ENCODE peak calls at places on chromosomes 6 and 20, in eight cellular contexts. A is HFF-Myc, E is bronchial epithelial cell, Z is Panc1, F is Peyer's patch, D is RWPE2, G is WTC11, L is IMR-90. J is an unnamed sample.

GRCh38 chr6:21800948-21801438 is 207.4 kb downstream of the SOX4 start:
- DNase-seq in A (no peak), E (peak), Z (peak), F (no peak), D (no peak), G (no peak), L (peak), J (no peak)

GRCh38 chr6:122114733-122115132 is 284.7 kb upstream of the HSF2 start:
- DNase-seq in A (no peak), E (no peak), Z (no peak), F (no peak), D (no peak), G (no peak), L (peak), J (no peak)

GRCh38 chr6:149331043-149331807 is 13.7 kb downstream of the TAB2 start:
- DNase-seq in A (no peak), E (peak), Z (no peak), F (no peak), D (no peak), G (no peak), L (peak), J (no peak)

GRCh38 chr20:34945315-34946077 is 10.1 kb downstream of the GSS start:
- DNase-seq in A (no peak), E (peak), Z (no peak), F (peak), D (no peak), G (no peak), L (no peak), J (no peak)

GRCh38 chr6:148491638-148492210 is 149.1 kb downstream of the SASH1 start:
- DNase-seq in A (no peak), E (no peak), Z (no peak), F (no peak), D (no peak), G (no peak), L (peak), J (no peak)

GRCh38 chr6:96826865-96827264 is 10.4 kb downstream of the GPR63 start:
- DNase-seq in A (no peak), E (no peak), Z (no peak), F (no peak), D (no peak), G (no peak), L (no peak), J (no peak)

GRCh38 chr6:109389650-109390274 is 7.5 kb upstream of the CD164 start:
- DNase-seq in A (no peak), E (peak), Z (no peak), F (no peak), D (no peak), G (no peak), L (peak), J (no peak)

GRCh38 chr6:109441069-109441816 is 719 bp downstream of the SMPD2 start:
- DNase-seq in A (no peak), E (peak), Z (no peak), F (peak), D (no peak), G (peak), L (peak), J (no peak)

GRCh38 chr6:130293800-130294199 is 71.0 kb upstream of the SAMD3 start:
- DNase-seq in A (peak), E (peak), Z (peak), F (no peak), D (no peak), G (peak), L (peak), J (no peak)

GRCh38 chr6:150417899-150418824 is 49.4 kb downstream of the IYD start:
- DNase-seq in A (peak), E (peak), Z (peak), F (peak), D (no peak), G (no peak), L (peak), J (no peak)

GRCh38 chr6:148471624-148472494 is 129.2 kb downstream of the SASH1 start:
- DNase-seq in A (no peak), E (no peak), Z (no peak), F (no peak), D (no peak), G (no peak), L (peak), J (no peak)

GRCh38 chr6:44078795-44079671 is 48.2 kb downstream of the MRPL14 start:
- DNase-seq in A (no peak), E (peak), Z (no peak), F (peak), D (no peak), G (peak), L (peak), J (peak)

GRCh38 chr6:44926556-44926955 is 401.6 kb upstream of the RUNX2 start:
- DNase-seq in A (no peak), E (peak), Z (no peak), F (no peak), D (no peak), G (no peak), L (peak), J (no peak)

GRCh38 chr20:61528591-61528990 is 276.5 kb downstream of the CDH4 start:
- DNase-seq in A (no peak), E (no peak), Z (no peak), F (no peak), D (peak), G (no peak), L (no peak), J (no peak)

GRCh38 chr6:40788661-40789111 is 201.5 kb upstream of the LRFN2 start:
- DNase-seq in A (no peak), E (no peak), Z (no peak), F (no peak), D (no peak), G (no peak), L (no peak), J (no peak)

GRCh38 chr20:219290-220115 is 7.6 kb upstream of the DEFB129 start:
- DNase-seq in A (no peak), E (peak), Z (peak), F (no peak), D (no peak), G (no peak), L (peak), J (no peak)

GRCh38 chr6:35810831-35811698 is 5.9 kb downstream of the LHFPL5 start:
- DNase-seq in A (peak), E (peak), Z (peak), F (no peak), D (no peak), G (no peak), L (peak), J (no peak)

GRCh38 chr6:81937296-81937937 is 184.9 kb upstream of the TENT5A start:
- DNase-seq in A (peak), E (peak), Z (no peak), F (no peak), D (no peak), G (no peak), L (peak), J (no peak)

GRCh38 chr6:15401769-15402250 is 155.9 kb downstream of the JARID2 start:
- DNase-seq in A (no peak), E (no peak), Z (no peak), F (no peak), D (no peak), G (no peak), L (no peak), J (no peak)

GRCh38 chr6:55014321-55015088 is 159.8 kb upstream of the HCRTR2 start:
- DNase-seq in A (no peak), E (peak), Z (peak), F (no peak), D (no peak), G (no peak), L (peak), J (no peak)

GRCh38 chr20:23358923-23359572 is 2.9 kb upstream of the GZF1 start:
- DNase-seq in A (no peak), E (no peak), Z (no peak), F (no peak), D (no peak), G (no peak), L (no peak), J (no peak)

GRCh38 chr6:26048590-26048989 is 38.6 kb upstream of the HFE start:
- DNase-seq in A (no peak), E (no peak), Z (no peak), F (no peak), D (no peak), G (no peak), L (no peak), J (no peak)

GRCh38 chr6:20686142-20686541 is 151.9 kb downstream of the CDKAL1 start:
- DNase-seq in A (no peak), E (no peak), Z (no peak), F (no peak), D (no peak), G (peak), L (no peak), J (no peak)

GRCh38 chr20:5688431-5688972 is 61.7 kb upstream of the SHLD1 start:
- DNase-seq in A (no peak), E (no peak), Z (no peak), F (no peak), D (no peak), G (no peak), L (no peak), J (peak)

GRCh38 chr6:2988426-2989331 is 11.0 kb upstream of the NQO2 start:
- DNase-seq in A (peak), E (peak), Z (peak), F (peak), D (peak), G (peak), L (peak), J (peak)

GRCh38 chr6:110816677-110817076 is 1.4 kb upstream of the CDK19 start:
- DNase-seq in A (no peak), E (no peak), Z (no peak), F (no peak), D (no peak), G (no peak), L (no peak), J (no peak)

GRCh38 chr6:156828280-156828703 is 51.1 kb downstream of the ARID1B start:
- DNase-seq in A (peak), E (peak), Z (peak), F (no peak), D (no peak), G (no peak), L (peak), J (no peak)

GRCh38 chr6:28587746-28588075 is 62.0 kb downstream of the GPX5 start:
- DNase-seq in A (no peak), E (no peak), Z (no peak), F (no peak), D (no peak), G (no peak), L (no peak), J (no peak)

GRCh38 chr6:89035252-89036106 is 45.1 kb upstream of the PNRC1 start:
- DNase-seq in A (peak), E (peak), Z (peak), F (peak), D (peak), G (no peak), L (peak), J (peak)

GRCh38 chr20:46060301-46060881 is 29.4 kb downstream of the NCOA5 start:
- DNase-seq in A (no peak), E (no peak), Z (no peak), F (no peak), D (no peak), G (no peak), L (no peak), J (no peak)

GRCh38 chr6:157314705-157315321 is 8.5 kb downstream of the TMEM242 start:
- DNase-seq in A (peak), E (peak), Z (peak), F (no peak), D (no peak), G (no peak), L (peak), J (no peak)

GRCh38 chr6:44696099-44696498 is 308.6 kb downstream of the CDC5L start:
- DNase-seq in A (no peak), E (no peak), Z (no peak), F (no peak), D (no peak), G (no peak), L (peak), J (no peak)

GRCh38 chr6:25050356-25050755 is 114.6 kb upstream of the RIPOR2 start:
- DNase-seq in A (peak), E (peak), Z (no peak), F (peak), D (no peak), G (no peak), L (peak), J (peak)

GRCh38 chr6:132259070-132259469 is 142.2 kb downstream of the MOXD1 start:
- DNase-seq in A (peak), E (peak), Z (peak), F (no peak), D (no peak), G (no peak), L (peak), J (no peak)

GRCh38 chr6:127879685-127880084 is 21.2 kb downstream of the THEMIS start:
- DNase-seq in A (no peak), E (no peak), Z (no peak), F (no peak), D (peak), G (peak), L (peak), J (no peak)

GRCh38 chr6:9295641-9296040 is 860.3 kb upstream of the SLC35B3 start:
- DNase-seq in A (no peak), E (no peak), Z (no peak), F (no peak), D (no peak), G (no peak), L (no peak), J (no peak)

GRCh38 chr20:18983796-18984195 is 170.2 kb downstream of the SCP2D1 start:
- DNase-seq in A (no peak), E (peak), Z (no peak), F (no peak), D (no peak), G (no peak), L (no peak), J (no peak)

GRCh38 chr20:51930775-51931174 is 128.5 kb upstream of the SALL4 start:
- DNase-seq in A (peak), E (peak), Z (peak), F (no peak), D (no peak), G (no peak), L (peak), J (no peak)

GRCh38 chr6:17606606-17607005 is 6.5 kb downstream of the FAM8A1 start:
- DNase-seq in A (no peak), E (no peak), Z (no peak), F (no peak), D (no peak), G (no peak), L (no peak), J (no peak)

GRCh38 chr6:161722394-161722793 is 448.5 kb upstream of the AGPAT4 start:
- DNase-seq in A (no peak), E (no peak), Z (no peak), F (no peak), D (no peak), G (no peak), L (no peak), J (no peak)
- TF ChIP-seq CTCF in A (no peak), E (no peak), Z (no peak), F (no peak), D (no peak), G (no peak), L (no peak), J (no peak)

GRCh38 chr20:40265872-40266533 is 423.0 kb downstream of the MAFB start:
- DNase-seq in A (no peak), E (peak), Z (no peak), F (peak), D (no peak), G (peak), L (no peak), J (no peak)
- TF ChIP-seq CTCF in A (peak), E (peak), Z (peak), F (peak), D (peak), G (no peak), L (peak), J (peak)

DNA sequence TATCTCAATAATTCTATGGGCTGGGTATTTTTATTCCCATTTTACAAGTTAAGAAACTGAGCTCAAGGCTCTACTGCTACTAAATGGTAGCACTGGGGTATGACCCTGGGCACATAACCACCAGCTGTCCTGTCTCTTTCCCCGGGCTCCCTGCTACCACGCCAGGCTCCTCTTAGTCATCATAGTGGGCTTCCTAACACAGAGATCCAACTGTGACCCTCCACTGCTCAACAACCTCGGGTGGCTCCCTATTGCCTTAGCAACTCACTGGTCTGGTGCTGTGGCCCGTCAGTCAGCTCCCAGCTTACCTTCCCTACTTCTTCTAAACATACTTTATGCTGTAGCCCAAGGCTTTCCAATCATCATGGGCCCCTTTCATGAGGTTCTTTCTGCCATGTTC is 4.5 kb downstream of the KIAA1755 start:
- DNase-seq in A (no peak), E (no peak), Z (no peak), F (no peak), D (peak), G (no peak), L (no peak), J (no peak)
- TF ChIP-seq CTCF in A (no peak), E (no peak), Z (no peak), F (no peak), D (no peak), G (no peak), L (no peak), J (no peak)

DNA sequence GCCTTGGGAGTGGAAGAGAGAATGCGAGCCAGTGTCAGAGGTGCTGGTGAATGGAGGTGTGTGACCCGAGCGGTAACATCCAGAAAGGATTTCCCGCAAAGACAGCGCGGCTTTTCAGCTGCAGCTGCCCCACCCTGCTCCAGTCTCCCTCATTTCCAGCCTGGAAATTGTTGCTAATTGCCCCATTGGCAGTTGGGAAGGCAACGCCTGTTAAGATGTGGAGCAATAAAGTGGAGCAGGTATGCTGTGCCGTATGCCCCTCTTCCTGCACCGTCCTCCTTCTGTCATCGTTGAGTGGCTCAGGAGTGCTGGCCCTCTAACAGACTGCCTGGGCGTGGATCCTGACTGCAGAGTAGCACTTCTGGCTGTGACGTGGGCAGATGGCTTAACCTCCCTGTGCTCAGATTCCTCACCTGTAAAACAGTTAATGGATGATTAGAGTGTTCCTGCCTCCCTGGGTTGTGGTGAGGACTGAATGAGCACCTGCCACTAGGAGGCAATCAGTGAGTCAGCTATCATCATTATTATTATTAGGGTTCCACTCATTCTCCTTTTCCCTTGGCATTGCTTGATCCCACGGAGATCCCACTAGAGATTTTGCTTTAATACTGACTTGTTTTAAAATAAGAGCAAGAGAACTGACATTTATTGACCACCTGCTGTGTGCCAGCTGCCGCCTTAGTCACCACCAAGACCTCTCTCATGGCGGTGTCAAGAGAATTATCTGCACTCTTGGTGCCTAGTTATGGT is 11.7 kb downstream of the ARFGEF2 start:
- DNase-seq in A (no peak), E (no peak), Z (no peak), F (peak), D (no peak), G (no peak), L (no peak), J (no peak)
- TF ChIP-seq CTCF in A (no peak), E (no peak), Z (no peak), F (peak), D (no peak), G (no peak), L (no peak), J (no peak)

DNA sequence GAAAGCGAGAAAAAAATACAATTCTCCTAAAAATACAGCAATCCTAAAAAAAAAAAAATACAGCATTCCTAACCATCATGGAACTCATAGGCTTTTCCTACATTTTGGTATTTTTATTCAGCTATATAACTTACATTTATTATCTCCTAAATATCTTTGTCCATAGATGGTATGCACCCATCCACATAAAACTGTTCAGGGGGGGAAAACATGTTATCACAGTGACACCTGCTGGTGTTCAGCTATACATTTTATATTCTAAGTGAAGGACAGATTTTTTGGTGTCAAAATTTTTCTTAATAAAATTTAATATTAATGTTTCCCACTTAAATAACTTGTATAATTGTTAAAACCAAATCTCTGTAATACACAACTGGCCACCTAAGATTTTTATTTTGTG is 58.0 kb downstream of the BLOC1S5 start:
- DNase-seq in A (no peak), E (peak), Z (no peak), F (no peak), D (no peak), G (no peak), L (peak), J (no peak)
- TF ChIP-seq CTCF in A (peak), E (peak), Z (peak), F (peak), D (peak), G (no peak), L (peak), J (peak)

GRCh38 chr6:143507358-143508145 is 4.0 kb downstream of the FUCA2 start:
- DNase-seq in A (peak), E (peak), Z (no peak), F (no peak), D (no peak), G (no peak), L (peak), J (no peak)

GRCh38 chr6:143514996-143515760 is 3.7 kb upstream of the FUCA2 start:
- DNase-seq in A (no peak), E (no peak), Z (no peak), F (no peak), D (no peak), G (no peak), L (no peak), J (no peak)

GRCh38 chr6:143515766-143516355 is 4.3 kb upstream of the FUCA2 start:
- DNase-seq in A (no peak), E (no peak), Z (no peak), F (no peak), D (no peak), G (no peak), L (no peak), J (no peak)

GRCh38 chr6:143513410-143513809 is 1.9 kb upstream of the FUCA2 start:
- DNase-seq in A (no peak), E (peak), Z (no peak), F (peak), D (no peak), G (peak), L (no peak), J (no peak)

DNA sequence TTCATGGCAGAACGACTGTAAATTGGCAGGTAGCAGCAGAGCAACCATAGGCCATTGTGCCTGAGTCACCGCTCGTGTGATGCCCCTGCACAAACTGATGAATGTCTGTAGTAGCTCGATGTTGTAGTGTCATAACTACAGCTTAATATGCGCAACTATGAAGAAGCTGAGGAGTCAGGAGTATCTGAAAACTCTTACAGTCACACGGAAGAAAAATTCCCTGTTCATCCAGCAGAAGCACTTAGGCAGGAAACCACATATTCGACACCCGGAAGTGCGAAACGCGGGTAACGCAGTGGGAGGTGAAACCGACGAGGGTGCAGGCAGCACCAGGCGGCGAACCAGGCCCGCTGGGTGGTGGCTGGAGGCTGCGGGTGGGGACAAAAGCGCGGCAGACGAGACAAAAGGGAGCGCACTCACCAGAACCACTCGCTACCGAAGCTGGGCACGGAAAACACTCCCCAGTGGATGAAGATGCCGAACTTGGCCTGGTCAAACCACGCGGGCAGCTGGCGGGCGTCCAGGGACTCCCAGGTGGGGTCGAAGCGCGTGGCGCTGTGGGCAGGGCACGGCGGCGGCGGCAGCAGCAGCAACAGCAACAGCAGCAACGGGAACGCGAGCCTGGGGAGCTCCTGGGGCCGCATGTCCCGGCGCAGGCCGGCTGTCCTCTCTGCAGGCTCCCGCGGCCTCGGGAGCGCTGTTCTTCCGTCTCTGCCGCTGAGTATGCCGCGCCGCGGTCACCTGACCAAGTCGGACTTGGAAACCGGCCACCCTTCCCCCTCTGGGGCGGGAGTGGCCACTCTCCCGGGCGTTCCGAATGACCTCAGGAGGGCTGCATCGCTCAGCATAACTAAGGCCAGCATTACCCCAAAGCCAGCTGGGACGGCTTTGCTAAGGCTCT is at the start of gene FUCA2:
- DNase-seq in A (peak), E (peak), Z (peak), F (peak), D (peak), G (peak), L (peak), J (peak)
- TF ChIP-seq CTCF in A (no peak), E (no peak), Z (no peak), F (no peak), D (peak), G (no peak), L (peak), J (no peak)

J was measured in CD14-positive monocyte.